ENCODE peak calls at places on chromosome 12, in five cellular contexts. One of them, this sample, is unnamed.

GRCh38 chr12:31954925-31955678 is 4.1 kb upstream of the RESF1 start:
- DNase-seq in HCT116: no peak
- DNase-seq in tibial nerve: no peak
- DNase-seq in NCI-H1930: no peak
- DNase-seq in CD8-positive, alpha-beta T cell: no peak
- DNase-seq in this sample: no peak

GRCh38 chr12:5809586-5809985 is 135.5 kb downstream of the ANO2 start:
- DNase-seq in CD8-positive, alpha-beta T cell: no peak
- DNase-seq in tibial nerve: no peak
- DNase-seq in NCI-H1930: no peak
- DNase-seq in HCT116: no peak
- DNase-seq in this sample: no peak

GRCh38 chr12:40551466-40551865 is 140.8 kb upstream of the CNTN1 start:
- DNase-seq in CD8-positive, alpha-beta T cell: no peak
- DNase-seq in HCT116: no peak
- DNase-seq in NCI-H1930: no peak
- DNase-seq in tibial nerve: no peak
- DNase-seq in this sample: no peak

GRCh38 chr12:68565391-68565903 is 45.3 kb upstream of the RAP1B start:
- DNase-seq in tibial nerve: no peak
- DNase-seq in NCI-H1930: no peak
- DNase-seq in HCT116: no peak
- DNase-seq in CD8-positive, alpha-beta T cell: no peak
- DNase-seq in this sample: no peak

GRCh38 chr12:102503056-102503681 is 22.8 kb upstream of the IGF1 start:
- DNase-seq in CD8-positive, alpha-beta T cell: no peak
- DNase-seq in HCT116: no peak
- DNase-seq in NCI-H1930: no peak
- DNase-seq in tibial nerve: no peak
- DNase-seq in this sample: no peak

GRCh38 chr12:130249376-130249775 is 87.1 kb downstream of the FZD10 start:
- DNase-seq in HCT116: no peak
- DNase-seq in NCI-H1930: no peak
- DNase-seq in CD8-positive, alpha-beta T cell: no peak
- DNase-seq in tibial nerve: no peak
- DNase-seq in this sample: no peak

GRCh38 chr12:116397148-116397547 is 119.7 kb upstream of the MED13L start:
- DNase-seq in HCT116: no peak
- DNase-seq in CD8-positive, alpha-beta T cell: no peak
- DNase-seq in tibial nerve: no peak
- DNase-seq in NCI-H1930: no peak
- DNase-seq in this sample: no peak

GRCh38 chr12:43921666-43922337 is 85.9 kb downstream of the TMEM117 start:
- DNase-seq in NCI-H1930: no peak
- DNase-seq in tibial nerve: no peak
- DNase-seq in CD8-positive, alpha-beta T cell: no peak
- DNase-seq in HCT116: no peak
- DNase-seq in this sample: no peak

GRCh38 chr12:102059343-102059742 is 2.4 kb downstream of the WASHC3 start:
- DNase-seq in CD8-positive, alpha-beta T cell: no peak
- DNase-seq in NCI-H1930: peak
- DNase-seq in HCT116: no peak
- DNase-seq in tibial nerve: no peak
- DNase-seq in this sample: no peak

GRCh38 chr12:27975222-27976136 is 2.9 kb upstream of the PTHLH start:
- DNase-seq in CD8-positive, alpha-beta T cell: no peak
- DNase-seq in HCT116: no peak
- DNase-seq in tibial nerve: no peak
- DNase-seq in NCI-H1930: no peak
- DNase-seq in this sample: peak

GRCh38 chr12:34233618-34234017 is 211.3 kb downstream of the ALG10 start:
- DNase-seq in CD8-positive, alpha-beta T cell: no peak
- DNase-seq in NCI-H1930: no peak
- DNase-seq in HCT116: no peak
- DNase-seq in tibial nerve: no peak
- DNase-seq in this sample: no peak

GRCh38 chr12:124453419-124454351 is 113.7 kb downstream of the NCOR2 start:
- DNase-seq in HCT116: peak
- DNase-seq in tibial nerve: peak
- DNase-seq in NCI-H1930: no peak
- DNase-seq in CD8-positive, alpha-beta T cell: peak
- DNase-seq in this sample: no peak

GRCh38 chr12:94026566-94026965 is 121.8 kb upstream of the PLXNC1 start:
- DNase-seq in CD8-positive, alpha-beta T cell: no peak
- DNase-seq in NCI-H1930: no peak
- DNase-seq in tibial nerve: no peak
- DNase-seq in HCT116: no peak
- DNase-seq in this sample: no peak

This sample was measured in neuronal stem cell.